ENCODE peak calls at places on chromosomes 6 and 20, in ten cellular contexts. J is tibial artery, S is choroid plexus epithelial cell, V is heart left ventricle, A is uterus, K is AG04449, P is left ventricle myocardium inferior, U is body of pancreas, M is fibroblast of lung, X is epithelial cell of esophagus. N is an unnamed sample.

GRCh38 chr6:52497652-52498408 is 77.7 kb downstream of the EFHC1 start:
- DNase-seq in A (peak), U (no peak), M (peak), X (no peak), S (peak), V (peak), J (no peak), P (peak), K (no peak), N (no peak)

GRCh38 chr6:54981276-54981609 is 134.7 kb downstream of the FAM83B start:
- DNase-seq in K (no peak), M (no peak), J (no peak), V (no peak), S (no peak), U (no peak), P (no peak), X (no peak), A (no peak), N (no peak)

GRCh38 chr6:39228111-39228971 is 934 bp downstream of the KCNK5 start:
- DNase-seq in X (no peak), M (no peak), S (no peak), P (no peak), V (no peak), A (no peak), U (no peak), J (no peak), K (no peak), N (no peak)

GRCh38 chr6:30882764-30883475 is 1.4 kb upstream of the DDR1 start:
- DNase-seq in X (peak), P (no peak), U (peak), S (no peak), M (no peak), J (peak), K (no peak), V (no peak), A (no peak), N (no peak)

GRCh38 chr6:7765575-7766325 is 39.9 kb downstream of the BMP6 start:
- DNase-seq in M (no peak), X (no peak), J (no peak), P (no peak), A (no peak), S (peak), K (no peak), U (no peak), V (no peak), N (no peak)

GRCh38 chr6:113949499-113949898 is 21.4 kb downstream of the HDAC2 start:
- DNase-seq in P (no peak), V (no peak), A (no peak), M (no peak), K (no peak), S (no peak), U (no peak), X (no peak), J (no peak), N (no peak)

GRCh38 chr6:10696655-10697054 is 1.9 kb downstream of the PAK1IP1 start:
- DNase-seq in X (no peak), S (no peak), U (no peak), A (no peak), V (no peak), P (no peak), M (no peak), J (no peak), K (no peak), N (no peak)

GRCh38 chr6:22940571-22941290 is 371.4 kb downstream of the HDGFL1 start:
- DNase-seq in A (no peak), X (no peak), M (peak), P (no peak), K (peak), V (no peak), J (no peak), S (no peak), U (no peak), N (no peak)

GRCh38 chr20:38723069-38723981 is 961 bp upstream of the SLC32A1 start:
- DNase-seq in V (no peak), X (no peak), J (no peak), S (peak), U (no peak), A (no peak), M (peak), P (no peak), K (no peak), N (no peak)

GRCh38 chr6:31074406-31074805 is 38.0 kb downstream of the C6orf15 start:
- DNase-seq in A (no peak), X (no peak), P (no peak), K (no peak), U (no peak), J (no peak), V (no peak), S (no peak), M (no peak), N (no peak)

GRCh38 chr6:39769012-39769411 is 23.2 kb upstream of the DAAM2 start:
- DNase-seq in K (no peak), M (no peak), X (no peak), U (no peak), S (no peak), J (no peak), P (no peak), A (no peak), V (no peak), N (no peak)

GRCh38 chr6:44439270-44440045 is 52.0 kb downstream of the CDC5L start:
- DNase-seq in P (no peak), A (no peak), K (no peak), J (no peak), S (peak), X (peak), U (no peak), M (peak), V (no peak), N (no peak)

GRCh38 chr6:106156863-106157262 is 70.7 kb downstream of the PRDM1 start:
- DNase-seq in A (no peak), S (no peak), J (no peak), X (no peak), U (no peak), M (no peak), V (no peak), K (no peak), P (no peak), N (no peak)

GRCh38 chr6:415087-415486 is 23.5 kb downstream of the IRF4 start:
- DNase-seq in V (no peak), M (no peak), J (no peak), X (no peak), A (no peak), U (no peak), S (no peak), K (no peak), P (no peak), N (no peak)

GRCh38 chr20:56171087-56172012 is 77.2 kb upstream of the MC3R start:
- DNase-seq in S (peak), J (no peak), K (no peak), P (no peak), X (peak), M (no peak), V (no peak), A (no peak), U (no peak), N (no peak)

GRCh38 chr6:151286192-151286591 is 46.4 kb downstream of the AKAP12 start:
- DNase-seq in J (no peak), V (peak), M (no peak), X (peak), A (no peak), S (peak), P (peak), K (no peak), U (no peak), N (no peak)

GRCh38 chr20:53322651-53323050 is 271.0 kb downstream of the ZNF217 start:
- DNase-seq in J (no peak), V (no peak), X (no peak), A (no peak), S (no peak), U (no peak), K (no peak), M (no peak), P (no peak), N (no peak)

GRCh38 chr20:49747707-49748524 is 34.2 kb upstream of the B4GALT5 start:
- DNase-seq in X (no peak), J (peak), V (peak), U (peak), K (no peak), P (peak), S (peak), A (peak), M (peak), N (no peak)

GRCh38 chr6:133951881-133952814 is 876 bp upstream of the TBPL1 start:
- DNase-seq in V (peak), J (peak), S (peak), X (peak), A (peak), U (peak), M (peak), K (no peak), P (peak), N (no peak)

GRCh38 chr6:138287144-138287955 is 69.1 kb upstream of the PBOV1 start:
- DNase-seq in P (no peak), U (peak), M (no peak), V (no peak), A (no peak), J (no peak), S (peak), X (peak), K (no peak), N (no peak)

GRCh38 chr20:20237093-20237959 is 130.6 kb upstream of the INSM1 start:
- DNase-seq in U (peak), K (no peak), M (peak), S (peak), X (peak), A (no peak), J (no peak), P (no peak), V (peak), N (no peak)

GRCh38 chr20:58618694-58619540 is 32.2 kb upstream of the STX16 start:
- DNase-seq in K (peak), P (no peak), U (no peak), S (peak), X (peak), M (peak), V (no peak), J (no peak), A (no peak), N (no peak)

GRCh38 chr6:72580281-72580940 is 41.5 kb upstream of the KCNQ5 start:
- DNase-seq in M (peak), V (no peak), K (peak), P (no peak), S (peak), U (no peak), X (peak), A (no peak), J (no peak), N (no peak)

GRCh38 chr20:41645372-41645771 is 27.2 kb upstream of the CHD6 start:
- DNase-seq in P (no peak), A (no peak), X (peak), V (no peak), U (no peak), M (no peak), K (no peak), S (no peak), J (no peak), N (no peak)

GRCh38 chr6:149318581-149319286 is 1.2 kb downstream of the TAB2 start:
- DNase-seq in K (no peak), V (no peak), S (no peak), J (no peak), P (no peak), M (no peak), X (no peak), A (no peak), U (no peak), N (no peak)

GRCh38 chr6:98669371-98669770 is 165.0 kb upstream of the POU3F2 start:
- DNase-seq in U (no peak), P (no peak), V (no peak), X (no peak), A (no peak), J (no peak), S (no peak), M (no peak), K (no peak), N (no peak)

GRCh38 chr6:57029213-57029612 is 17.3 kb upstream of the KIAA1586 start:
- DNase-seq in S (no peak), J (no peak), P (no peak), V (no peak), A (no peak), X (peak), U (no peak), M (no peak), K (no peak), N (no peak)

GRCh38 chr6:24855389-24856245 is 56.9 kb upstream of the ARMH2 start:
- DNase-seq in V (peak), X (peak), J (no peak), P (peak), S (peak), M (peak), U (peak), K (no peak), A (peak), N (no peak)

GRCh38 chr6:1285589-1286340 is 26.1 kb upstream of the FOXQ1 start:
- DNase-seq in S (peak), K (peak), X (peak), M (peak), J (no peak), P (no peak), V (peak), A (no peak), U (no peak), N (no peak)

GRCh38 chr6:34601706-34602105 is 45.6 kb upstream of the SPDEF start:
- DNase-seq in M (no peak), V (no peak), S (no peak), K (no peak), A (no peak), J (no peak), P (no peak), U (no peak), X (no peak), N (no peak)

GRCh38 chr6:157265186-157265585 is 58.1 kb downstream of the TMEM242 start:
- DNase-seq in A (no peak), X (no peak), M (no peak), P (no peak), V (no peak), U (no peak), S (no peak), J (peak), K (no peak), N (no peak)

GRCh38 chr6:52063584-52064400 is 23.6 kb downstream of the PKHD1 start:
- DNase-seq in P (no peak), V (peak), X (peak), J (no peak), A (no peak), S (peak), U (peak), M (peak), K (no peak), N (no peak)

GRCh38 chr6:111987295-111987694 is 66.6 kb upstream of the CCN6 start:
- DNase-seq in X (peak), K (no peak), U (no peak), S (peak), V (no peak), A (no peak), M (no peak), P (no peak), J (no peak), N (no peak)

GRCh38 chr6:11672261-11672660 is 106.3 kb downstream of the ADTRP start:
- DNase-seq in V (no peak), U (no peak), A (no peak), X (no peak), K (peak), P (no peak), M (no peak), J (no peak), S (peak), N (no peak)

GRCh38 chr6:143774347-143774746 is 68.8 kb upstream of the LTV1 start:
- DNase-seq in X (no peak), V (no peak), S (no peak), K (no peak), A (no peak), U (no peak), P (no peak), M (peak), J (no peak), N (no peak)

GRCh38 chr6:41894366-41895299 is 542 bp downstream of the USP49 start:
- DNase-seq in J (no peak), K (no peak), V (no peak), A (peak), M (no peak), S (no peak), U (no peak), X (peak), P (no peak), N (no peak)

GRCh38 chr6:55445648-55446204 is 118.5 kb downstream of the GFRAL start:
- DNase-seq in A (no peak), X (peak), J (no peak), K (no peak), M (peak), U (no peak), S (peak), V (no peak), P (no peak), N (no peak)

GRCh38 chr6:111030008-111031006 is 48.5 kb downstream of the RPF2 start:
- DNase-seq in V (peak), A (no peak), M (peak), J (no peak), P (peak), K (no peak), S (peak), X (no peak), U (no peak), N (no peak)

GRCh38 chr6:123811378-123811777 is 7.7 kb downstream of the NKAIN2 start:
- DNase-seq in V (no peak), J (no peak), U (no peak), X (no peak), M (no peak), P (no peak), A (no peak), S (no peak), K (no peak), N (no peak)
- H3K4me3 ChIP-seq in V (no peak), J (no peak), U (no peak), X (no peak), M (no peak), P (no peak), A (no peak), S (no peak), K (no peak), N (no peak)

GRCh38 chr6:27785297-27785696 is 126.9 kb downstream of the OR2B2 start:
- DNase-seq in K (no peak), J (no peak), S (no peak), U (no peak), A (no peak), M (no peak), X (no peak), P (no peak), V (no peak), N (no peak)
- H3K4me3 ChIP-seq in K (no peak), J (no peak), S (no peak), U (no peak), A (no peak), M (no peak), X (no peak), P (no peak), V (no peak), N (no peak)

GRCh38 chr20:44207066-44207723 is 3.4 kb downstream of the OSER1 start:
- DNase-seq in J (no peak), V (no peak), S (peak), X (no peak), K (no peak), M (peak), P (no peak), A (no peak), U (no peak), N (no peak)
- H3K4me3 ChIP-seq in J (no peak), V (no peak), S (no peak), X (no peak), K (no peak), M (peak), P (peak), A (no peak), U (no peak), N (no peak)

GRCh38 chr6:136762022-136762975 is 30.0 kb downstream of the MAP3K5 start:
- DNase-seq in X (no peak), M (no peak), P (no peak), K (no peak), A (no peak), J (no peak), U (no peak), V (no peak), S (no peak), N (no peak)

GRCh38 chr6:136763716-136764521 is 28.4 kb downstream of the MAP3K5 start:
- DNase-seq in K (no peak), A (no peak), X (no peak), U (no peak), J (no peak), P (no peak), S (no peak), V (no peak), M (no peak), N (no peak)

GRCh38 chr6:136763255-136763654 is 29.0 kb downstream of the MAP3K5 start:
- DNase-seq in S (no peak), M (no peak), P (no peak), K (no peak), V (no peak), J (no peak), A (no peak), U (no peak), X (no peak), N (no peak)

GRCh38 chr6:136764522-136764993 is 27.7 kb downstream of the MAP3K5 start:
- DNase-seq in P (no peak), U (no peak), J (no peak), S (no peak), X (no peak), K (no peak), A (no peak), M (no peak), V (no peak), N (no peak)

GRCh38 chr6:136761227-136761922 is 30.9 kb downstream of the MAP3K5 start:
- DNase-seq in J (no peak), K (no peak), S (peak), P (peak), M (peak), X (no peak), U (no peak), A (no peak), V (peak), N (no peak)
- H3K4me3 ChIP-seq in J (peak), K (peak), S (no peak), P (peak), M (peak), X (no peak), U (no peak), A (no peak), V (peak), N (peak)

GRCh38 chr6:46129301-46129633 is 522 bp upstream of the ENPP4 start:
- DNase-seq in U (no peak), V (no peak), M (no peak), A (no peak), K (no peak), S (no peak), J (no peak), X (peak), P (no peak), N (no peak)
- H3K4me3 ChIP-seq in U (peak), V (peak), M (peak), A (peak), K (no peak), S (peak), J (peak), X (peak), P (peak), N (peak)

GRCh38 chr20:47413189-47413588 is 56.7 kb upstream of the ZMYND8 start:
- DNase-seq in M (no peak), S (no peak), K (no peak), U (no peak), P (no peak), J (no peak), A (no peak), V (no peak), X (no peak), N (no peak)
- H3K4me3 ChIP-seq in M (no peak), S (no peak), K (no peak), U (no peak), P (no peak), J (no peak), A (no peak), V (no peak), X (no peak), N (no peak)

DNA sequence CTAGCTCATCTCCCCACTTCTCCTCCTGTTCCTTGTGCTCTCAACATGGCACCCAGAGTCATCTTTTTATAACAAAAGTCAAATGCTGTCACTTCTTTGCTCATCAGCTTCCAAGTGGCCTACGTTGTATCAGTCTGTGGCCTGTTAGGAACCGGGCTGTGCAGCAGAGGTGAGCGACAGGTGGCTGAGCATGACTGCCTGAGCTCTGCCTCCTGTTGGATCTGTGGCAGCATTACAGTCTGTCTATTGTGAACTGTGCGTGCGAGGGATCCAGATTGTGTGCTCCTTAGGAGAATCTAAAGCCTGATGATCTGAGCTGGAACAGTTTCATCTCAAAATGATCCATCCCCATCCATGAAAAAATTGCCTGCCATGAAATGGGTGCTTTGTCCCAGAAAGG is 129.6 kb downstream of the FNDC1 start:
- DNase-seq in V (no peak), U (no peak), X (no peak), M (no peak), A (no peak), S (no peak), J (no peak), K (no peak), P (no peak), N (no peak)
- H3K4me3 ChIP-seq in V (no peak), U (no peak), X (no peak), M (no peak), A (no peak), S (no peak), J (no peak), K (no peak), P (no peak), N (no peak)

GRCh38 chr6:45791600-45792168 is 224.0 kb downstream of the CLIC5 start:
- DNase-seq in U (no peak), J (no peak), V (peak), A (no peak), M (peak), S (peak), K (peak), X (peak), P (no peak), N (no peak)

GRCh38 chr6:45789238-45789637 is 226.4 kb downstream of the CLIC5 start:
- DNase-seq in P (no peak), V (no peak), A (no peak), S (no peak), M (no peak), K (no peak), J (no peak), X (no peak), U (no peak), N (no peak)

GRCh38 chr6:45787384-45787783 is 228.3 kb downstream of the CLIC5 start:
- DNase-seq in X (no peak), M (peak), V (no peak), P (no peak), K (no peak), U (no peak), A (no peak), J (no peak), S (peak), N (no peak)

GRCh38 chr6:45794465-45794864 is 221.2 kb downstream of the CLIC5 start:
- DNase-seq in A (no peak), K (no peak), P (no peak), U (no peak), V (no peak), J (no peak), S (no peak), M (no peak), X (no peak), N (no peak)

DNA sequence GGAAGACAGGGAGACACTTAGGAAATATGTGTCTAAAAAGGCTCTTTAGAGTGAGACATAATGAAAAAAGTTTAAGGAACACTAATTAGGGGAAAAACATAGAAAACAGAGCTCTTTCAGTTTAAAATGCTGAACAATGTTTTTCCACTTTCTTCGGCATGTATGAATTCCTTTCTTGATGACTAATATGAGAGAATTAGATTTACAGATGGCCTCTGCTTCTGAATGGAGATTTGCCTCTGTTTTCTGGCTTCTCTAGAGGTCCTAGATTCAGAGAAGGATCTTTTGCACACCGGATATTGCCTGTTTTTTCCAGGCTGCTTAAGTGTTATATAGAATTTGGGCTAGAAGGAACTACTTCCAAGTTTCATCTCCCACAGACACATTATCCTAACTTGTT is 224.5 kb downstream of the CLIC5 start:
- DNase-seq in X (peak), P (no peak), A (no peak), U (no peak), S (peak), K (no peak), V (no peak), M (peak), J (no peak), N (no peak)
- H3K4me3 ChIP-seq in X (no peak), P (no peak), A (no peak), U (no peak), S (no peak), K (no peak), V (no peak), M (no peak), J (no peak), N (no peak)